ENCODE peak calls at places on chromosomes 5 and 9, in ten cellular contexts. Y, S, G, W, O, F, M, N, A and R are unnamed samples.

GRCh38 chr9:118836891-118837290 is 532.3 kb downstream of the BRINP1 start:
- DNase-seq in Y (no peak), S (no peak), G (no peak), W (no peak), O (no peak), F (no peak), M (no peak), N (no peak), A (no peak), R (no peak)

GRCh38 chr9:112552229-112553050 is 65.8 kb downstream of the KIAA1958 start:
- DNase-seq in Y (no peak), S (no peak), G (no peak), W (no peak), O (no peak), F (no peak), M (no peak), N (no peak), A (no peak), R (no peak)

GRCh38 chr5:14743601-14744295 is 79.2 kb downstream of the OTULIN start:
- DNase-seq in Y (peak), S (no peak), G (no peak), W (no peak), O (no peak), F (no peak), M (no peak), N (no peak), A (peak), R (no peak)

GRCh38 chr9:127104465-127105311 is 17.7 kb downstream of the ANGPTL2 start:
- DNase-seq in Y (peak), S (no peak), G (no peak), W (no peak), O (no peak), F (no peak), M (no peak), N (no peak), A (no peak), R (no peak)

GRCh38 chr5:136374003-136374402 is 8.7 kb upstream of the TRPC7 start:
- DNase-seq in Y (peak), S (no peak), G (no peak), W (no peak), O (no peak), F (no peak), M (no peak), N (no peak), A (no peak), R (no peak)

GRCh38 chr5:176401281-176402205 is 13.0 kb downstream of the HIGD2A start:
- DNase-seq in Y (no peak), S (no peak), G (no peak), W (no peak), O (no peak), F (no peak), M (no peak), N (no peak), A (no peak), R (no peak)

GRCh38 chr9:81578606-81579005 is 110.7 kb downstream of the TLE1 start:
- DNase-seq in Y (no peak), S (no peak), G (no peak), W (no peak), O (no peak), F (no peak), M (no peak), N (no peak), A (no peak), R (no peak)

GRCh38 chr5:178237431-178238312 is 5.1 kb upstream of the PHYKPL start:
- DNase-seq in Y (peak), S (no peak), G (no peak), W (no peak), O (no peak), F (no peak), M (no peak), N (no peak), A (no peak), R (no peak)

GRCh38 chr9:37904647-37905505 is 949 bp upstream of the SLC25A51 start:
- DNase-seq in Y (peak), S (no peak), G (peak), W (no peak), O (no peak), F (no peak), M (no peak), N (no peak), A (no peak), R (peak)